ENCODE peak calls at places on chromosomes 3 and 15, in four cellular contexts. Q, Y, B and I are unnamed samples.
A peak's percentile ranks its signal among the peaks of the same experiment; 100 is the strongest.

GRCh38 chr15:28974142-28974541 is 88.4 kb downstream of the APBA2 start:
- DNase-seq in B (no peak), Q (no peak), Y (peak; percentile 88), I (no peak)

GRCh38 chr3:162143181-162143580 is 646.6 kb downstream of the OTOL1 start:
- DNase-seq in B (no peak), Q (no peak), Y (no peak), I (no peak)

GRCh38 chr15:98865397-98866339 is 141.9 kb downstream of the PGPEP1L start:
- DNase-seq in Q (peak; percentile 46), Y (no peak), B (peak; percentile 92), I (peak; percentile 53)

GRCh38 chr15:92073044-92073785 is 219.7 kb downstream of the SLCO3A1 start:
- DNase-seq in Q (no peak), Y (no peak), B (no peak), I (no peak)

GRCh38 chr15:81311834-81312459 is 12.0 kb downstream of the STARD5 start:
- DNase-seq in Q (no peak), Y (no peak), B (no peak), I (no peak)

GRCh38 chr15:36814085-36814484 is 234.7 kb downstream of the CDIN1 start:
- DNase-seq in B (no peak), Y (no peak), Q (no peak), I (peak; percentile 81)

GRCh38 chr3:56277236-56277635 is 191.0 kb downstream of the ERC2 start:
- DNase-seq in Y (no peak), B (no peak), Q (no peak), I (no peak)

GRCh38 chr15:65533057-65533752 is 2.9 kb downstream of the HACD3 start:
- DNase-seq in Y (no peak), B (no peak), Q (no peak), I (no peak)

GRCh38 chr3:46359748-46360509 is 6.0 kb downstream of the CCR2 start:
- DNase-seq in Y (no peak), B (peak; percentile 35), Q (no peak), I (no peak)

GRCh38 chr3:64251019-64251418 is 25.8 kb upstream of the PRICKLE2 start:
- DNase-seq in Q (no peak), B (no peak), Y (no peak), I (no peak)

GRCh38 chr3:179882322-179882721 is 154.4 kb downstream of the PEX5L start:
- DNase-seq in B (no peak), Q (no peak), Y (no peak), I (no peak)

GRCh38 chr3:188974856-188975611 is 196.7 kb upstream of the TPRG1 start:
- DNase-seq in B (no peak), Y (no peak), Q (no peak), I (no peak)

GRCh38 chr15:42490246-42490742 is 647 bp downstream of the ZNF106 start:
- DNase-seq in B (peak; percentile 30), Q (no peak), Y (no peak), I (peak; percentile 49)

GRCh38 chr3:21781371-21781770 is 30.4 kb upstream of the ZNF385D start:
- DNase-seq in Q (no peak), Y (no peak), B (no peak), I (no peak)

GRCh38 chr15:74384566-74385441 is 17.4 kb upstream of the CYP11A1 start:
- DNase-seq in Q (no peak), B (no peak), Y (no peak), I (peak; percentile 18)

GRCh38 chr15:66563566-66564110 is 2.2 kb downstream of the LCTL start:
- DNase-seq in B (no peak), Y (no peak), Q (no peak), I (no peak)

GRCh38 chr15:75061272-75061671 is 37.9 kb downstream of the PPCDC start:
- DNase-seq in Q (no peak), B (no peak), Y (no peak), I (no peak)

GRCh38 chr3:78856164-78856563 is 911.6 kb downstream of the ROBO1 start:
- DNase-seq in Q (no peak), Y (no peak), B (no peak), I (no peak)

GRCh38 chr3:65151660-65152059 is 463.9 kb upstream of the ADAMTS9 start:
- DNase-seq in B (no peak), Y (no peak), Q (no peak), I (no peak)

GRCh38 chr3:78978037-78978436 is 789.8 kb downstream of the ROBO1 start:
- DNase-seq in Y (no peak), Q (no peak), B (no peak), I (peak; percentile 13)

GRCh38 chr3:138331143-138331894 is 1.7 kb upstream of the NME9 start:
- DNase-seq in Q (no peak), B (no peak), Y (peak; percentile 19), I (no peak)

GRCh38 chr3:153980252-153980590 is 141.0 kb upstream of the ARHGEF26 start:
- DNase-seq in B (no peak), Q (no peak), Y (no peak), I (peak; percentile 37)

GRCh38 chr3:128624526-128625138 is 26.0 kb downstream of the RPN1 start:
- DNase-seq in B (no peak), Y (no peak), Q (no peak), I (no peak)

GRCh38 chr15:63071288-63071909 is 28.9 kb downstream of the TPM1 start:
- DNase-seq in Y (no peak), B (no peak), Q (no peak), I (no peak)